ENCODE peak calls at places on chromosomes 16 and 17, in seven cellular contexts. One of them, this sample, is unnamed.
A peak's percentile ranks its signal among the peaks of the same experiment; 100 is the strongest.

GRCh38 chr17:5667871-5668270 is 83.6 kb upstream of the NLRP1 start:
- DNase-seq in stomach: no peak
- DNase-seq in H1: peak; percentile 47
- DNase-seq in sigmoid colon: no peak
- DNase-seq in ovary: no peak
- DNase-seq in A549: no peak
- DNase-seq in GM12878: no peak
- DNase-seq in this sample: no peak

GRCh38 chr17:45946841-45947256 is 52.2 kb upstream of the STH start:
- DNase-seq in stomach: no peak
- DNase-seq in H1: no peak
- DNase-seq in sigmoid colon: no peak
- DNase-seq in ovary: no peak
- DNase-seq in A549: no peak
- DNase-seq in GM12878: no peak
- DNase-seq in this sample: no peak

GRCh38 chr17:35433075-35433894 is 985 bp upstream of the SLFN12 start:
- DNase-seq in stomach: peak; percentile 69
- DNase-seq in H1: peak; percentile 80
- DNase-seq in sigmoid colon: peak; percentile 93
- DNase-seq in ovary: peak; percentile 59
- DNase-seq in A549: peak; percentile 87
- DNase-seq in GM12878: peak; percentile 40
- DNase-seq in this sample: peak; percentile 65

GRCh38 chr16:72442381-72443158 is 270.6 kb upstream of the PMFBP1 start:
- DNase-seq in stomach: no peak
- DNase-seq in H1: no peak
- DNase-seq in sigmoid colon: no peak
- DNase-seq in ovary: no peak
- DNase-seq in A549: no peak
- DNase-seq in GM12878: no peak
- DNase-seq in this sample: no peak

GRCh38 chr17:74779948-74780400 is 3.8 kb upstream of the NAT9 start:
- DNase-seq in stomach: peak; percentile 35
- DNase-seq in H1: no peak
- DNase-seq in sigmoid colon: peak; percentile 74
- DNase-seq in ovary: no peak
- DNase-seq in A549: no peak
- DNase-seq in GM12878: peak; percentile 63
- DNase-seq in this sample: peak; percentile 55

GRCh38 chr16:84617068-84617630 is 729 bp downstream of the COTL1 start:
- DNase-seq in stomach: peak; percentile 45
- DNase-seq in H1: peak; percentile 78
- DNase-seq in sigmoid colon: peak; percentile 77
- DNase-seq in ovary: peak; percentile 47
- DNase-seq in A549: no peak
- DNase-seq in GM12878: no peak
- DNase-seq in this sample: no peak

GRCh38 chr16:19532601-19533000 is 8.9 kb downstream of the CCP110 start:
- DNase-seq in stomach: no peak
- DNase-seq in H1: no peak
- DNase-seq in sigmoid colon: no peak
- DNase-seq in ovary: no peak
- DNase-seq in A549: no peak
- DNase-seq in GM12878: no peak
- DNase-seq in this sample: no peak

GRCh38 chr17:49566668-49567071 is 9.0 kb upstream of the NXPH3 start:
- DNase-seq in stomach: no peak
- DNase-seq in H1: no peak
- DNase-seq in sigmoid colon: peak; percentile 81
- DNase-seq in ovary: no peak
- DNase-seq in A549: no peak
- DNase-seq in GM12878: no peak
- DNase-seq in this sample: no peak

GRCh38 chr17:69607162-69607834 is 192.8 kb downstream of the MAP2K6 start:
- DNase-seq in stomach: peak; percentile 78
- DNase-seq in H1: peak; percentile 70
- DNase-seq in sigmoid colon: peak; percentile 85
- DNase-seq in ovary: peak; percentile 68
- DNase-seq in A549: peak; percentile 54
- DNase-seq in GM12878: peak; percentile 45
- DNase-seq in this sample: peak; percentile 82

GRCh38 chr16:31536804-31537361 is 9.2 kb downstream of the AHSP start:
- DNase-seq in stomach: no peak
- DNase-seq in H1: no peak
- DNase-seq in sigmoid colon: no peak
- DNase-seq in ovary: no peak
- DNase-seq in A549: no peak
- DNase-seq in GM12878: no peak
- DNase-seq in this sample: no peak

GRCh38 chr16:14350081-14350480 is 279.0 kb downstream of the MRTFB start:
- DNase-seq in stomach: no peak
- DNase-seq in H1: no peak
- DNase-seq in sigmoid colon: no peak
- DNase-seq in ovary: no peak
- DNase-seq in A549: no peak
- DNase-seq in GM12878: no peak
- DNase-seq in this sample: no peak

GRCh38 chr17:63447688-63448005 is 1.5 kb upstream of the CYB561 start:
- DNase-seq in stomach: peak; percentile 42
- DNase-seq in H1: no peak
- DNase-seq in sigmoid colon: no peak
- DNase-seq in ovary: no peak
- DNase-seq in A549: no peak
- DNase-seq in GM12878: no peak
- DNase-seq in this sample: no peak

GRCh38 chr17:80722656-80723055 is 178.0 kb downstream of the RPTOR start:
- DNase-seq in stomach: no peak
- DNase-seq in H1: no peak
- DNase-seq in sigmoid colon: no peak
- DNase-seq in ovary: no peak
- DNase-seq in A549: no peak
- DNase-seq in GM12878: no peak
- DNase-seq in this sample: no peak

GRCh38 chr16:54402873-54403272 is 116.3 kb upstream of the IRX3 start:
- DNase-seq in stomach: no peak
- DNase-seq in H1: no peak
- DNase-seq in sigmoid colon: no peak
- DNase-seq in ovary: no peak
- DNase-seq in A549: no peak
- DNase-seq in GM12878: no peak
- DNase-seq in this sample: no peak

GRCh38 chr16:4800290-4801041 is 2.0 kb downstream of the ROGDI start:
- DNase-seq in stomach: peak; percentile 84
- DNase-seq in H1: no peak
- DNase-seq in sigmoid colon: no peak
- DNase-seq in ovary: no peak
- DNase-seq in A549: no peak
- DNase-seq in GM12878: no peak
- DNase-seq in this sample: no peak

GRCh38 chr17:44529864-44530263 is 26.7 kb upstream of the GPATCH8 start:
- DNase-seq in stomach: no peak
- DNase-seq in H1: no peak
- DNase-seq in sigmoid colon: no peak
- DNase-seq in ovary: no peak
- DNase-seq in A549: no peak
- DNase-seq in GM12878: no peak
- DNase-seq in this sample: no peak

GRCh38 chr17:27081002-27081638 is 212.8 kb upstream of the WSB1 start:
- DNase-seq in stomach: no peak
- DNase-seq in H1: no peak
- DNase-seq in sigmoid colon: no peak
- DNase-seq in ovary: no peak
- DNase-seq in A549: no peak
- DNase-seq in GM12878: no peak
- DNase-seq in this sample: no peak

GRCh38 chr17:27082023-27082774 is 211.7 kb upstream of the WSB1 start:
- DNase-seq in stomach: no peak
- DNase-seq in H1: no peak
- DNase-seq in sigmoid colon: no peak
- DNase-seq in ovary: no peak
- DNase-seq in A549: no peak
- DNase-seq in GM12878: no peak
- DNase-seq in this sample: no peak

GRCh38 chr17:27079660-27080059 is 214.3 kb upstream of the WSB1 start:
- DNase-seq in stomach: no peak
- DNase-seq in H1: no peak
- DNase-seq in sigmoid colon: no peak
- DNase-seq in ovary: no peak
- DNase-seq in A549: no peak
- DNase-seq in GM12878: no peak
- DNase-seq in this sample: no peak

GRCh38 chr17:27076814-27077213 is 217.1 kb upstream of the WSB1 start:
- DNase-seq in stomach: no peak
- DNase-seq in H1: no peak
- DNase-seq in sigmoid colon: no peak
- DNase-seq in ovary: no peak
- DNase-seq in A549: no peak
- DNase-seq in GM12878: no peak
- DNase-seq in this sample: no peak

GRCh38 chr17:27078296-27078695 is 215.6 kb upstream of the WSB1 start:
- DNase-seq in stomach: no peak
- DNase-seq in H1: no peak
- DNase-seq in sigmoid colon: no peak
- DNase-seq in ovary: no peak
- DNase-seq in A549: no peak
- DNase-seq in GM12878: no peak
- DNase-seq in this sample: no peak
- H3K9me3 ChIP-seq in stomach: no peaks in the 10 kb centered on the region
- H3K9me3 ChIP-seq in H1: peaks cover 87% of the 10 kb centered on the region
- H3K9me3 ChIP-seq in sigmoid colon: no peaks in the 10 kb centered on the region
- H3K9me3 ChIP-seq in ovary: no peaks in the 10 kb centered on the region
- H3K9me3 ChIP-seq in A549: no peaks in the 10 kb centered on the region
- H3K9me3 ChIP-seq in GM12878: no peaks in the 10 kb centered on the region
- H3K9me3 ChIP-seq in this sample: no peaks in the 10 kb centered on the region

GRCh38 chr16:67404740-67405226 is 11.5 kb upstream of the TPPP3 start:
- DNase-seq in stomach: peak; percentile 88
- DNase-seq in H1: no peak
- DNase-seq in sigmoid colon: no peak
- DNase-seq in ovary: no peak
- DNase-seq in A549: no peak
- DNase-seq in GM12878: no peak
- DNase-seq in this sample: no peak
- TF ChIP-seq EP300 in stomach: no peak
- TF ChIP-seq EP300 in H1: no peak
- TF ChIP-seq EP300 in sigmoid colon: no peak
- TF ChIP-seq EP300 in ovary: no peak
- TF ChIP-seq EP300 in A549: no peak
- TF ChIP-seq EP300 in GM12878: no peak
- TF ChIP-seq EP300 in this sample: no peak

GRCh38 chr17:40616592-40616991 is 31.0 kb downstream of the SMARCE1 start:
- DNase-seq in stomach: no peak
- DNase-seq in H1: no peak
- DNase-seq in sigmoid colon: no peak
- DNase-seq in ovary: no peak
- DNase-seq in A549: no peak
- DNase-seq in GM12878: no peak
- DNase-seq in this sample: no peak

GRCh38 chr17:40615989-40616476 is 31.6 kb downstream of the SMARCE1 start:
- DNase-seq in stomach: no peak
- DNase-seq in H1: no peak
- DNase-seq in sigmoid colon: no peak
- DNase-seq in ovary: no peak
- DNase-seq in A549: no peak
- DNase-seq in GM12878: no peak
- DNase-seq in this sample: no peak

GRCh38 chr17:40615295-40615988 is 32.2 kb downstream of the SMARCE1 start:
- DNase-seq in stomach: peak; percentile 57
- DNase-seq in H1: peak; percentile 77
- DNase-seq in sigmoid colon: no peak
- DNase-seq in ovary: peak; percentile 59
- DNase-seq in A549: peak; percentile 91
- DNase-seq in GM12878: peak; percentile 93
- DNase-seq in this sample: no peak

GRCh38 chr17:40613755-40614154 is 33.9 kb downstream of the SMARCE1 start:
- DNase-seq in stomach: no peak
- DNase-seq in H1: no peak
- DNase-seq in sigmoid colon: no peak
- DNase-seq in ovary: no peak
- DNase-seq in A549: no peak
- DNase-seq in GM12878: no peak
- DNase-seq in this sample: no peak

DNA sequence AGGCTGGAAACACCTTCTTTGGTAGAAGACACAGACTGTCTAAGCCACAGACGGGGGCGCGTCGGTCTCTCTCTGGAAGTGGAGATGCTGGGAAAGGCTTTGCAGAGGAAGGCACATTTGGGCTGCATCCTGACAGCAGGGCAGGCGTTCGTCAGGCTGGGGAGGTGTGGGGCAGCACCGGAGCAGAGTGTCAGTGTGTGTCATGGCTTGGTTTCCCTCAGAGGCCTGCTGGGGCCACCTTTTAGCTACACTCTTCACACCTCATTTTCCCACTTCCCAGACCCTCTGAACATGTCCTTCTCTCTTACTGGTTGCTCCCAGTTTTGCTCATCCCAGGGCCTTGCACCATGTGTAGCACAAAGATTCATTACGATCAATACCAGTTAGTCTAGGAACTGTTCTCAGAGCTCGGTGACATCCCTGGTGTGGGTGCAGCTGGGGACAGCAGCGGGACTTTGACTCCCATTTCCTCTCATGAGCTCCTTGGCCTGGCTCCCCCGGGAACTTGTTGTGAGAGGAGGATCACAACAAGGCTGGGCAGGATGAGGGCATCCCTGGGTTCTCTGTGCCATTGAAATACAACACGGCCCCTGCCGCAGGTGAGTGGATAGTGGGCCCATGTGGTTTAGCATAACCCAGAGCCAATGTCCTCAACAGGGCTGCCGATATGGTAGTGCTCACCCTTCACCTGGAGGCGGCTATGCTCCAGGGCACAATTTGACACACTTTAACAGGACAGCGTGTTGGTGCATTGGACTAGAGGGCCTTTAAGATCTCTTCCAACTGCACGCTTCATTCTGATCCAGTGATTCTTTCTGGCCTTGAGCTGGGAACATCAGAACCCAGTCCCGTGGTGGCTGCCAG is 33.0 kb downstream of the SMARCE1 start:
- DNase-seq in stomach: no peak
- DNase-seq in H1: no peak
- DNase-seq in sigmoid colon: no peak
- DNase-seq in ovary: no peak
- DNase-seq in A549: no peak
- DNase-seq in GM12878: no peak
- DNase-seq in this sample: no peak
- H3K27ac ChIP-seq in stomach: no peak overlapping the region
- H3K27ac ChIP-seq in H1: no peak overlapping the region
- H3K27ac ChIP-seq in sigmoid colon: no peak overlapping the region
- H3K27ac ChIP-seq in ovary: no peak overlapping the region
- H3K27ac ChIP-seq in A549: no peak overlapping the region
- H3K27ac ChIP-seq in GM12878: peak overlapping the region; percentile 29
- H3K27ac ChIP-seq in this sample: no peak overlapping the region

DNA sequence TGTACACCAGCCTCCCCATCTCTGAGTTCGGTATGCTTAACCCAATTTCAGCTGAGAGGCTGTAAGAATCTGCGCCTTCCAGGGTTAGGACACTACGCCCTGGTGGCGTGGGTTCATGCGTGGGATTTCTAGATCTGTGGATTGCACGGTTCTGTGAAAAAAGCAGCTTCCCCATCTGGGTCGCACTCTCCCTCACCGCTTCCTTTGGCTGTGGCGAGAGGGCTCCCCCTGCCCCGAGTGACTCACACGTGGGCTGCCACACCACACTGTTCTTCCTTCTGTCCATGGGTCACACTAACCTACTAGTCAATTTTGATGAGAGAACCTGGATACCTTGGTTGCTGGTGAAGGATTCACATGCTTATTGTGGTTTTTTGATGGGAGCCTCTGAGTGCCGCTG is 256.0 kb upstream of the MAF start:
- DNase-seq in stomach: no peak
- DNase-seq in H1: no peak
- DNase-seq in sigmoid colon: no peak
- DNase-seq in ovary: no peak
- DNase-seq in A549: no peak
- DNase-seq in GM12878: no peak
- DNase-seq in this sample: no peak
- H3K9me3 ChIP-seq in stomach: peaks cover 17% of the 10 kb centered on the region
- H3K9me3 ChIP-seq in H1: peaks cover 4% of the 10 kb centered on the region
- H3K9me3 ChIP-seq in sigmoid colon: no peaks in the 10 kb centered on the region
- H3K9me3 ChIP-seq in ovary: no peaks in the 10 kb centered on the region
- H3K9me3 ChIP-seq in A549: peaks cover 24% of the 10 kb centered on the region
- H3K9me3 ChIP-seq in GM12878: no peaks in the 10 kb centered on the region
- H3K9me3 ChIP-seq in this sample: no peaks in the 10 kb centered on the region

This sample was measured in tibial nerve.